ENCODE peak calls at places on chromosome 17, in five cellular contexts. Y, K, S, R and Q are unnamed samples.

GRCh38 chr17:10600551-10600950 is 51.1 kb upstream of the MYH2 start:
- DNase-seq in R (no peak), Y (no peak), K (no peak), S (no peak), Q (no peak)

GRCh38 chr17:77778636-77779524 is 179.6 kb upstream of the TNRC6C start:
- DNase-seq in R (peak; percentile 79), K (no peak), Y (peak; percentile 44), S (peak; percentile 97), Q (peak; percentile 48)

GRCh38 chr17:64073771-64074703 is 53.6 kb upstream of the ICAM2 start:
- DNase-seq in K (no peak), S (no peak), Y (no peak), R (no peak), Q (no peak)

GRCh38 chr17:44828919-44829557 is 1.0 kb downstream of the GJC1 start:
- DNase-seq in Y (no peak), R (no peak), S (peak; percentile 66), K (peak; percentile 30), Q (no peak)

GRCh38 chr17:57080708-57081107 is 4.3 kb upstream of the AKAP1 start:
- DNase-seq in R (no peak), Y (no peak), S (no peak), K (no peak), Q (no peak)

GRCh38 chr17:66359351-66359750 is 56.9 kb downstream of the PRKCA start:
- DNase-seq in R (no peak), S (no peak), Y (no peak), K (no peak), Q (no peak)

GRCh38 chr17:28467456-28468025 is 5.9 kb upstream of the SLC13A2 start:
- DNase-seq in R (no peak), S (peak; percentile 12), K (no peak), Y (no peak), Q (peak; percentile 20)

GRCh38 chr17:72656114-72656763 is 436.2 kb downstream of the SLC39A11 start:
- DNase-seq in Y (no peak), R (no peak), S (no peak), K (no peak), Q (no peak)

DNA sequence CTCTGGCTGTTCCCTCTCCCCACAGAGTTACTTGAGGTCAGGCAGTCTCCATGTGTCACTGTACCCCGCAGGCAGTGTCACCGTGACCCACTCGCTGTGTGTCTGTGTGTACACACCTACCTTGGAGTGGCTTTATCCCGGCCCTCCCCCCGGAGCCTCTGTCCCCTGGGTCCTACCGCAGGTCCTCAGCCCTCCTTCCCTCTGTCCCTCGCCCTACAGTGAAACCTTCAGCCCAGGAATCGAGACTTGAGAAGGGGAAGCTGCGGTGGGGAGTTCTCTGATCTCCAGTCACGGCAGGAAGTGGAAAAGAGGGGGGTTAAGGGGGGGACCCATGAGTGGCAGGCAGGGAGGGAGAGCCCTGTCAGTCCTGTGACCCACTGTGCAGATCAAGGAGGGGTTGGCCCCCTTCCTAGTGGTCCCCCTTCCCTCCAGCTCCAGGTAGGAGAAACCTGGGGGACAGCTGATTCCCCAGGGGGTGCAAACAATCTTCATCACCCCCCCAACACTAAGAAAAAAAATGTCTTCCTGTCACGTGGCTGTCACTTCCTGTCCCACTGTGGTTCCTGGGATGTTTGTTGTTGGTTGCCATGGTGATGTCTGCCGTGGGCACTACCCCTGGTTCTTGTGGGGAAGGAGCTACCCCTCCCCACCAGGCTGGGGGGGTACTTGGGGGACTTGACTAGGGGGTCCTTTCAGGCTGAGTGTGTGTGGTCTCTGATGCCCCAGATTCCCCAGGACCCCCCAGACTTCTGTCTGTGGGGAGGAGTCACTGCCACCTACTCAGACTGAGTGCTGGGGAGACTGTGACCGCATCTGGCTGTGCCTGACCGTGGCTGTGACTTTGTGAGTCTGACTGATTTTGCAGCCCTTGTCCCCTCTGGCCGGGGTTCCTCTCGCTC is 13.7 kb downstream of the RARA start:
- DNase-seq in S (peak; percentile 91), R (peak; percentile 89), K (peak; percentile 96), Y (peak; percentile 83), Q (peak; percentile 63)
- H3K4me3 ChIP-seq in S (peak overlapping the region; percentile 93), R (peak overlapping the region; percentile 100), K (peak overlapping the region; percentile 83), Y (no peak overlapping the region), Q (peak overlapping the region; percentile 9)

GRCh38 chr17:81517339-81518112 is 4.9 kb upstream of the ACTG1 start:
- DNase-seq in K (no peak), Y (peak; percentile 67), S (peak; percentile 80), R (peak; percentile 62), Q (peak; percentile 52)

GRCh38 chr17:81518785-81519283 is 6.2 kb upstream of the ACTG1 start:
- DNase-seq in Y (peak; percentile 78), K (no peak), R (peak; percentile 84), S (peak; percentile 79), Q (peak; percentile 74)

GRCh38 chr17:81517009-81517338 is 4.4 kb upstream of the ACTG1 start:
- DNase-seq in R (no peak), Y (no peak), S (no peak), K (no peak), Q (peak; percentile 64)

GRCh38 chr17:81519284-81520020 is 6.9 kb upstream of the ACTG1 start:
- DNase-seq in Y (peak; percentile 87), R (peak; percentile 89), S (peak; percentile 73), K (peak; percentile 61), Q (peak; percentile 73)

DNA sequence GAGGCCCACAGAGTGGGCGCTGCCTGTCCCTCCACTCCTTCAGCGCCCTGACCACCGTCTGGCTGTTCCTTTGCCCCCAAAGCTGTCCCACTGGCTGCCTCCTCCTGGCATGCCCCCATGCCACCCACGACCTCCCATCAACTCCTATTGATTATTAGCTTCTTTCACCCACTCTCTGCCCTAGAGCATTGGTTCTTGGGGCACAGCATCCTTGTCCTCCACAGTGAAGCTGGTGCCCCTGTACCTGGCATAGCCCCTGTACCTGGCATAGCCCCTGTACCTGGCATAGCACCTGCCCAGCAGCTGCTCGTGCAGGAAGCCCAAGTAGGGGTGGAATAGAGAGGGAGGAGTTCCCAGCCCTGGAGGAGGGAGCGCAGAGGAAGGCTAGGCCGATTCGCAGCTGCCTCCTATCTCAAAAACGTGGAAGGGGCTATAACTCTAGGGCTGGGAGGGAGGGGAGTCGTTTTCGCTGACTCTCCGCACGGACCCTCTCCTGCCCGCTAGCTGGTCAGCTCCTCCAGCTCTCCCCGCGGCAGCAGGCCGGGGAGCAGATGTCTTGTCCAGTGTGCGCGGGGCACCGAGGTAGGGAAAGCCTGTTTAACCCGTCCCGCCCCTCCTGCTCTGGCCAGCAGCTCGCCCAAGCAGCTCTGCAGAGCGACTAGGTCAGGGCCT is 5.7 kb upstream of the ACTG1 start:
- DNase-seq in Y (peak; percentile 33), R (no peak), S (no peak), K (no peak), Q (peak; percentile 72)
- H3K4me3 ChIP-seq in Y (no peak overlapping the region), R (peak overlapping the region; percentile 53), S (peak overlapping the region; percentile 92), K (no peak overlapping the region), Q (peak overlapping the region; percentile 38)

GRCh38 chr17:67779098-67779672 is 46.1 kb upstream of the BPTF start:
- DNase-seq in Y (peak; percentile 27), K (peak; percentile 26), S (no peak), R (peak; percentile 69), Q (no peak)
- H3K4me3 ChIP-seq in Y (no peak overlapping the region), K (no peak overlapping the region), S (no peak overlapping the region), R (no peak overlapping the region), Q (no peak overlapping the region)

GRCh38 chr17:7557825-7558543 is 566 bp upstream of the TNFSF13 start:
- DNase-seq in Y (peak; percentile 94), R (peak; percentile 97), S (peak; percentile 94), K (peak; percentile 42), Q (no peak)

GRCh38 chr17:7558544-7559306 is at the start of gene TNFSF13:
- DNase-seq in K (no peak), Y (peak; percentile 75), S (peak; percentile 85), R (peak; percentile 87), Q (no peak)

GRCh38 chr17:7561028-7561575 is 617 bp upstream of the SENP3 start:
- DNase-seq in K (peak; percentile 82), R (peak; percentile 96), Y (peak; percentile 97), S (peak; percentile 94), Q (peak; percentile 90)

GRCh38 chr17:7560172-7561027 is 1.3 kb upstream of the SENP3 start:
- DNase-seq in Y (peak; percentile 87), R (peak; percentile 83), S (peak; percentile 79), K (peak; percentile 60), Q (no peak)

DNA sequence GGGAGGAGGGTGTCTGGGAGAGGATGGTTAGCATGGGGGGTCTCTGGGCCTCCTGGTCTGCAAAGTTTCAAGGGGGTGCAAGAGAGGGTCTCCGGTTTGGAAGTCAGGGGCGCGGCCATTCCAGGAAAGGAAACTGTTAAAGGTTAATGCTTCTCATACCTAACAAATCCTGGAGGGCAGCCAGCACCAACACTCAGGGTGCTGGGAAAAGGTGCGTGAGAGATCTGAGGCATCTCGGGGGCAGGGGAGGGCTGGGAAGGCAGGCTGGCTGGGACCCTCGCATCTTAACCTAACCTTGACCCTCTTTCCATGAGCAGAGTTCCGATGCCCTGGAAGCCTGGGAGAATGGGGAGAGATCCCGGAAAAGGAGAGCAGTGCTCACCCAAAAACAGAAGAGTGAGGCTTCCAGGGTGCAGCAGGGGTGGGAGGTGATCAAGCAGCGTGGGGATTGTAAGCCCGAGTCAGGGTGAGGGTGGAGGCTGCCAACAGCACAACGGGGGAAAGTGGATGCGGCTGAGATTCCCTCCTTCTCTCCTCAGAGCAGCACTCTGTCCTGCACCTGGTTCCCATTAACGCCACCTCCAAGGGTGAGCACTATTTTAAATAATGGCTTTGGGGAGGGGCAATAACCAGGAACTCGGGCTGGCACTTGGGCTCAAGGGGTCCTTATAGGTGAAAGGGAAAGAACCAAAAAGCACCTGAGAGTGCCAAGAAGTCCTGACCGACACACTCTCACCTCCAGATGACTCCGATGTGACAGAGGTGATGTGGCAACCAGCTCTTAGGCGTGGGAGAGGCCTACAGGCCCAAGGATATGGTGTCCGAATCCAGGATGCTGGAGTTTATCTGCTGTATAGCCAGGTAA is 989 bp downstream of the TNFSF13 start:
- DNase-seq in R (peak; percentile 82), Y (peak; percentile 74), K (no peak), S (no peak), Q (no peak)
- H3K4me3 ChIP-seq in R (peak overlapping the region; percentile 91), Y (peak overlapping the region; percentile 15), K (no peak overlapping the region), S (peak overlapping the region; percentile 99), Q (no peak overlapping the region)

GRCh38 chr17:43369986-43370385 is 28.8 kb upstream of the ARL4D start:
- DNase-seq in Y (no peak), R (no peak), K (no peak), S (no peak), Q (no peak)
- H3K4me3 ChIP-seq in Y (no peak overlapping the region), R (peak overlapping the region; percentile 59), K (peak overlapping the region; percentile 78), S (no peak overlapping the region), Q (no peak overlapping the region)

GRCh38 chr17:76536511-76537287 is 810 bp downstream of the CYGB start:
- DNase-seq in R (no peak), Y (no peak), S (no peak), K (no peak), Q (no peak)
- H3K4me3 ChIP-seq in R (peak overlapping the region; percentile 53), Y (peak overlapping the region; percentile 9), S (peak overlapping the region; percentile 46), K (no peak overlapping the region), Q (peak overlapping the region; percentile 26)

GRCh38 chr17:38461683-38462082 is 33.4 kb downstream of the ARHGAP23 start:
- DNase-seq in K (no peak), S (no peak), R (no peak), Y (no peak), Q (no peak)
- H3K4me3 ChIP-seq in K (no peak overlapping the region), S (no peak overlapping the region), R (no peak overlapping the region), Y (no peak overlapping the region), Q (no peak overlapping the region)

GRCh38 chr17:1829579-1830257 is at the start of the genes RPA1 and SMYD4:
- DNase-seq in K (peak; percentile 93), Y (peak; percentile 91), S (peak; percentile 93), R (peak; percentile 95), Q (peak; percentile 85)
- H3K4me3 ChIP-seq in K (peak within 1 kb of the TSS; percentile 98), Y (peak within 1 kb of the TSS; percentile 89), S (peak within 1 kb of the TSS; percentile 74), R (peak within 1 kb of the TSS; percentile 77), Q (peak within 1 kb of the TSS; percentile 55)